ENCODE peak calls at places on chromosome 12, in seven cellular contexts. One of them, this sample, is unnamed.

GRCh38 chr12:76558684-76559276 is 791 bp downstream of the OSBPL8 start:
- DNase-seq in ELF-1: peak; percentile 80
- DNase-seq in NCI-H510A treated with DMSO at 0.1 percent for 48 hours: peak; percentile 49
- DNase-seq in A549: peak; percentile 31
- DNase-seq in substantia nigra: peak; percentile 25
- DNase-seq in nephron progenitor cell: peak; percentile 59
- DNase-seq in cardiac muscle cell: peak; percentile 75
- DNase-seq in this sample: peak; percentile 87

GRCh38 chr12:39772708-39773665 is 153.4 kb upstream of the ABCD2 start:
- DNase-seq in ELF-1: no peak
- DNase-seq in NCI-H510A treated with DMSO at 0.1 percent for 48 hours: no peak
- DNase-seq in A549: no peak
- DNase-seq in substantia nigra: no peak
- DNase-seq in nephron progenitor cell: no peak
- DNase-seq in cardiac muscle cell: no peak
- DNase-seq in this sample: no peak

GRCh38 chr12:43884683-43885410 is 49.0 kb downstream of the TMEM117 start:
- DNase-seq in ELF-1: peak; percentile 13
- DNase-seq in NCI-H510A treated with DMSO at 0.1 percent for 48 hours: no peak
- DNase-seq in A549: no peak
- DNase-seq in substantia nigra: peak; percentile 1
- DNase-seq in nephron progenitor cell: no peak
- DNase-seq in cardiac muscle cell: peak; percentile 35
- DNase-seq in this sample: no peak

GRCh38 chr12:101407438-101408345 is at the start of gene ARL1:
- DNase-seq in ELF-1: peak; percentile 90
- DNase-seq in NCI-H510A treated with DMSO at 0.1 percent for 48 hours: peak; percentile 75
- DNase-seq in A549: peak; percentile 87
- DNase-seq in substantia nigra: peak; percentile 73
- DNase-seq in nephron progenitor cell: peak; percentile 87
- DNase-seq in cardiac muscle cell: peak; percentile 92
- DNase-seq in this sample: peak; percentile 79

GRCh38 chr12:5432011-5432400 is at the start of gene NTF3:
- DNase-seq in ELF-1: peak; percentile 64
- DNase-seq in NCI-H510A treated with DMSO at 0.1 percent for 48 hours: no peak
- DNase-seq in A549: no peak
- DNase-seq in substantia nigra: no peak
- DNase-seq in nephron progenitor cell: peak; percentile 60
- DNase-seq in cardiac muscle cell: peak; percentile 72
- DNase-seq in this sample: no peak

GRCh38 chr12:89529738-89530137 is 3.9 kb upstream of the POC1B start:
- DNase-seq in ELF-1: no peak
- DNase-seq in NCI-H510A treated with DMSO at 0.1 percent for 48 hours: peak; percentile 70
- DNase-seq in A549: peak; percentile 66
- DNase-seq in substantia nigra: no peak
- DNase-seq in nephron progenitor cell: no peak
- DNase-seq in cardiac muscle cell: peak; percentile 41
- DNase-seq in this sample: no peak

GRCh38 chr12:17342381-17342961 is 736.5 kb upstream of the LMO3 start:
- DNase-seq in ELF-1: peak; percentile 24
- DNase-seq in NCI-H510A treated with DMSO at 0.1 percent for 48 hours: no peak
- DNase-seq in A549: no peak
- DNase-seq in substantia nigra: no peak
- DNase-seq in nephron progenitor cell: no peak
- DNase-seq in cardiac muscle cell: no peak
- DNase-seq in this sample: no peak

GRCh38 chr12:8989425-8989824 is at the start of gene KLRG1:
- DNase-seq in ELF-1: no peak
- DNase-seq in NCI-H510A treated with DMSO at 0.1 percent for 48 hours: no peak
- DNase-seq in A549: no peak
- DNase-seq in substantia nigra: no peak
- DNase-seq in nephron progenitor cell: no peak
- DNase-seq in cardiac muscle cell: no peak
- DNase-seq in this sample: no peak

GRCh38 chr12:6120796-6121473 is 3.5 kb downstream of the VWF start:
- DNase-seq in ELF-1: no peak
- DNase-seq in NCI-H510A treated with DMSO at 0.1 percent for 48 hours: no peak
- DNase-seq in A549: no peak
- DNase-seq in substantia nigra: no peak
- DNase-seq in nephron progenitor cell: peak; percentile 24
- DNase-seq in cardiac muscle cell: no peak
- DNase-seq in this sample: no peak

GRCh38 chr12:46669720-46670119 is 156.1 kb downstream of the SLC38A4 start:
- DNase-seq in ELF-1: peak; percentile 89
- DNase-seq in NCI-H510A treated with DMSO at 0.1 percent for 48 hours: no peak
- DNase-seq in A549: no peak
- DNase-seq in substantia nigra: no peak
- DNase-seq in nephron progenitor cell: no peak
- DNase-seq in cardiac muscle cell: no peak
- DNase-seq in this sample: no peak

GRCh38 chr12:10095971-10096370 is 2.8 kb downstream of the CLEC1A start:
- DNase-seq in ELF-1: no peak
- DNase-seq in NCI-H510A treated with DMSO at 0.1 percent for 48 hours: no peak
- DNase-seq in A549: no peak
- DNase-seq in substantia nigra: no peak
- DNase-seq in nephron progenitor cell: no peak
- DNase-seq in cardiac muscle cell: no peak
- DNase-seq in this sample: no peak

GRCh38 chr12:2689879-2690278 is 104.9 kb upstream of the FKBP4 start:
- DNase-seq in ELF-1: no peak
- DNase-seq in NCI-H510A treated with DMSO at 0.1 percent for 48 hours: no peak
- DNase-seq in A549: no peak
- DNase-seq in substantia nigra: no peak
- DNase-seq in nephron progenitor cell: no peak
- DNase-seq in cardiac muscle cell: no peak
- DNase-seq in this sample: no peak

GRCh38 chr12:132661972-132662371 is 25.2 kb downstream of the POLE start:
- DNase-seq in ELF-1: no peak
- DNase-seq in NCI-H510A treated with DMSO at 0.1 percent for 48 hours: no peak
- DNase-seq in A549: no peak
- DNase-seq in substantia nigra: no peak
- DNase-seq in nephron progenitor cell: no peak
- DNase-seq in cardiac muscle cell: no peak
- DNase-seq in this sample: no peak

GRCh38 chr12:72574138-72574537 is 302.0 kb downstream of the TRHDE start:
- DNase-seq in ELF-1: no peak
- DNase-seq in NCI-H510A treated with DMSO at 0.1 percent for 48 hours: peak; percentile 72
- DNase-seq in A549: no peak
- DNase-seq in substantia nigra: no peak
- DNase-seq in nephron progenitor cell: no peak
- DNase-seq in cardiac muscle cell: no peak
- DNase-seq in this sample: no peak

GRCh38 chr12:103667129-103667528 is 80.1 kb downstream of the STAB2 start:
- DNase-seq in ELF-1: no peak
- DNase-seq in NCI-H510A treated with DMSO at 0.1 percent for 48 hours: peak; percentile 50
- DNase-seq in A549: no peak
- DNase-seq in substantia nigra: no peak
- DNase-seq in nephron progenitor cell: no peak
- DNase-seq in cardiac muscle cell: no peak
- DNase-seq in this sample: no peak

GRCh38 chr12:28683371-28683770 is 465.7 kb upstream of the FAR2 start:
- DNase-seq in ELF-1: no peak
- DNase-seq in NCI-H510A treated with DMSO at 0.1 percent for 48 hours: no peak
- DNase-seq in A549: no peak
- DNase-seq in substantia nigra: no peak
- DNase-seq in nephron progenitor cell: no peak
- DNase-seq in cardiac muscle cell: no peak
- DNase-seq in this sample: no peak

GRCh38 chr12:122116707-122117535 is 38.4 kb downstream of the MLXIP start:
- DNase-seq in ELF-1: no peak
- DNase-seq in NCI-H510A treated with DMSO at 0.1 percent for 48 hours: peak; percentile 63
- DNase-seq in A549: no peak
- DNase-seq in substantia nigra: peak; percentile 62
- DNase-seq in nephron progenitor cell: no peak
- DNase-seq in cardiac muscle cell: no peak
- DNase-seq in this sample: no peak

GRCh38 chr12:123269395-123269892 is 2.2 kb downstream of the CDK2AP1 start:
- DNase-seq in ELF-1: peak; percentile 56
- DNase-seq in NCI-H510A treated with DMSO at 0.1 percent for 48 hours: no peak
- DNase-seq in A549: no peak
- DNase-seq in substantia nigra: peak; percentile 89
- DNase-seq in nephron progenitor cell: peak; percentile 80
- DNase-seq in cardiac muscle cell: peak; percentile 66
- DNase-seq in this sample: peak; percentile 17

GRCh38 chr12:56810918-56811317 is 47.8 kb downstream of the HSD17B6 start:
- DNase-seq in ELF-1: no peak
- DNase-seq in NCI-H510A treated with DMSO at 0.1 percent for 48 hours: no peak
- DNase-seq in A549: no peak
- DNase-seq in substantia nigra: no peak
- DNase-seq in nephron progenitor cell: no peak
- DNase-seq in cardiac muscle cell: no peak
- DNase-seq in this sample: no peak

GRCh38 chr12:113524495-113524894 is 52.8 kb upstream of the LHX5 start:
- DNase-seq in ELF-1: no peak
- DNase-seq in NCI-H510A treated with DMSO at 0.1 percent for 48 hours: no peak
- DNase-seq in A549: no peak
- DNase-seq in substantia nigra: no peak
- DNase-seq in nephron progenitor cell: no peak
- DNase-seq in cardiac muscle cell: no peak
- DNase-seq in this sample: no peak

GRCh38 chr12:80684077-80684495 is 23.3 kb upstream of the MYF6 start:
- DNase-seq in ELF-1: peak; percentile 42
- DNase-seq in NCI-H510A treated with DMSO at 0.1 percent for 48 hours: peak; percentile 92
- DNase-seq in A549: no peak
- DNase-seq in substantia nigra: no peak
- DNase-seq in nephron progenitor cell: no peak
- DNase-seq in cardiac muscle cell: peak; percentile 8
- DNase-seq in this sample: no peak

GRCh38 chr12:132336451-132337413 is 7.3 kb upstream of the GALNT9 start:
- DNase-seq in ELF-1: no peak
- DNase-seq in NCI-H510A treated with DMSO at 0.1 percent for 48 hours: no peak
- DNase-seq in A549: no peak
- DNase-seq in substantia nigra: no peak
- DNase-seq in nephron progenitor cell: no peak
- DNase-seq in cardiac muscle cell: no peak
- DNase-seq in this sample: peak; percentile 4

GRCh38 chr12:113007166-113007565 is 28.8 kb downstream of the OAS2 start:
- DNase-seq in ELF-1: no peak
- DNase-seq in NCI-H510A treated with DMSO at 0.1 percent for 48 hours: no peak
- DNase-seq in A549: no peak
- DNase-seq in substantia nigra: no peak
- DNase-seq in nephron progenitor cell: no peak
- DNase-seq in cardiac muscle cell: no peak
- DNase-seq in this sample: no peak